ENCODE peak calls at places on chromosomes 6 and 20, in seven cellular contexts. One of them, this sample, is unnamed.
A peak's percentile ranks its signal among the peaks of the same experiment; 100 is the strongest.

GRCh38 chr6:38974389-38975133 is 74.0 kb upstream of the GLP1R start:
- DNase-seq in cardiac muscle cell: no peak
- DNase-seq in mammary epithelial cell: no peak
- DNase-seq in neural progenitor cell: no peak
- DNase-seq in psoas muscle: no peak
- DNase-seq in AG04450: no peak
- DNase-seq in WERI-Rb-1: no peak
- DNase-seq in this sample: peak; percentile 24

GRCh38 chr6:149264629-149265028 is 52.9 kb upstream of the TAB2 start:
- DNase-seq in cardiac muscle cell: no peak
- DNase-seq in mammary epithelial cell: no peak
- DNase-seq in neural progenitor cell: peak; percentile 31
- DNase-seq in psoas muscle: no peak
- DNase-seq in AG04450: no peak
- DNase-seq in WERI-Rb-1: no peak
- DNase-seq in this sample: no peak

GRCh38 chr6:30615219-30615957 is 1.7 kb downstream of the PPP1R10 start:
- DNase-seq in cardiac muscle cell: peak; percentile 79
- DNase-seq in mammary epithelial cell: peak; percentile 50
- DNase-seq in neural progenitor cell: peak; percentile 76
- DNase-seq in psoas muscle: no peak
- DNase-seq in AG04450: peak; percentile 88
- DNase-seq in WERI-Rb-1: peak; percentile 63
- DNase-seq in this sample: peak; percentile 45

GRCh38 chr6:33676416-33677152 is 34.9 kb downstream of the UQCC2 start:
- DNase-seq in cardiac muscle cell: no peak
- DNase-seq in mammary epithelial cell: no peak
- DNase-seq in neural progenitor cell: no peak
- DNase-seq in psoas muscle: no peak
- DNase-seq in AG04450: no peak
- DNase-seq in WERI-Rb-1: no peak
- DNase-seq in this sample: no peak

GRCh38 chr20:24872291-24873014 is 76.6 kb upstream of the CST7 start:
- DNase-seq in cardiac muscle cell: no peak
- DNase-seq in mammary epithelial cell: no peak
- DNase-seq in neural progenitor cell: no peak
- DNase-seq in psoas muscle: no peak
- DNase-seq in AG04450: no peak
- DNase-seq in WERI-Rb-1: peak; percentile 91
- DNase-seq in this sample: no peak

GRCh38 chr20:13423472-13424173 is 202.5 kb downstream of the ISM1 start:
- DNase-seq in cardiac muscle cell: no peak
- DNase-seq in mammary epithelial cell: no peak
- DNase-seq in neural progenitor cell: no peak
- DNase-seq in psoas muscle: no peak
- DNase-seq in AG04450: no peak
- DNase-seq in WERI-Rb-1: no peak
- DNase-seq in this sample: no peak

GRCh38 chr6:6694825-6695710 is 106.5 kb downstream of the LY86 start:
- DNase-seq in cardiac muscle cell: peak; percentile 24
- DNase-seq in mammary epithelial cell: no peak
- DNase-seq in neural progenitor cell: no peak
- DNase-seq in psoas muscle: no peak
- DNase-seq in AG04450: no peak
- DNase-seq in WERI-Rb-1: no peak
- DNase-seq in this sample: no peak

GRCh38 chr20:62691485-62691884 is 17.2 kb upstream of the NTSR1 start:
- DNase-seq in cardiac muscle cell: no peak
- DNase-seq in mammary epithelial cell: no peak
- DNase-seq in neural progenitor cell: no peak
- DNase-seq in psoas muscle: no peak
- DNase-seq in AG04450: no peak
- DNase-seq in WERI-Rb-1: no peak
- DNase-seq in this sample: no peak

GRCh38 chr6:54291146-54291545 is 17.1 kb upstream of the TINAG start:
- DNase-seq in cardiac muscle cell: no peak
- DNase-seq in mammary epithelial cell: peak; percentile 96
- DNase-seq in neural progenitor cell: no peak
- DNase-seq in psoas muscle: no peak
- DNase-seq in AG04450: no peak
- DNase-seq in WERI-Rb-1: no peak
- DNase-seq in this sample: peak; percentile 56

GRCh38 chr6:107657755-107658461 is 166.2 kb downstream of the SCML4 start:
- DNase-seq in cardiac muscle cell: no peak
- DNase-seq in mammary epithelial cell: no peak
- DNase-seq in neural progenitor cell: no peak
- DNase-seq in psoas muscle: peak; percentile 81
- DNase-seq in AG04450: peak; percentile 64
- DNase-seq in WERI-Rb-1: no peak
- DNase-seq in this sample: peak; percentile 67

GRCh38 chr6:150981095-150981494 is 115.6 kb downstream of the MTHFD1L start:
- DNase-seq in cardiac muscle cell: no peak
- DNase-seq in mammary epithelial cell: no peak
- DNase-seq in neural progenitor cell: no peak
- DNase-seq in psoas muscle: no peak
- DNase-seq in AG04450: no peak
- DNase-seq in WERI-Rb-1: no peak
- DNase-seq in this sample: no peak

GRCh38 chr6:152206072-152206818 is 398.8 kb downstream of the ESR1 start:
- DNase-seq in cardiac muscle cell: peak; percentile 13
- DNase-seq in mammary epithelial cell: no peak
- DNase-seq in neural progenitor cell: peak; percentile 57
- DNase-seq in psoas muscle: peak; percentile 23
- DNase-seq in AG04450: no peak
- DNase-seq in WERI-Rb-1: peak; percentile 27
- DNase-seq in this sample: no peak

GRCh38 chr20:478010-478948 is 15.9 kb upstream of the TBC1D20 start:
- DNase-seq in cardiac muscle cell: no peak
- DNase-seq in mammary epithelial cell: peak; percentile 12
- DNase-seq in neural progenitor cell: no peak
- DNase-seq in psoas muscle: no peak
- DNase-seq in AG04450: peak; percentile 67
- DNase-seq in WERI-Rb-1: no peak
- DNase-seq in this sample: peak; percentile 33

GRCh38 chr6:26420607-26421235 is 18.6 kb downstream of the BTN3A1 start:
- DNase-seq in cardiac muscle cell: peak; percentile 52
- DNase-seq in mammary epithelial cell: peak; percentile 9
- DNase-seq in neural progenitor cell: peak; percentile 46
- DNase-seq in psoas muscle: no peak
- DNase-seq in AG04450: no peak
- DNase-seq in WERI-Rb-1: peak; percentile 68
- DNase-seq in this sample: peak; percentile 31

GRCh38 chr20:63552481-63553249 is 1.3 kb upstream of the FNDC11 start:
- DNase-seq in cardiac muscle cell: no peak
- DNase-seq in mammary epithelial cell: peak; percentile 39
- DNase-seq in neural progenitor cell: no peak
- DNase-seq in psoas muscle: no peak
- DNase-seq in AG04450: no peak
- DNase-seq in WERI-Rb-1: peak; percentile 19
- DNase-seq in this sample: no peak

GRCh38 chr6:73704260-73704659 is 8.3 kb downstream of the CD109 start:
- DNase-seq in cardiac muscle cell: no peak
- DNase-seq in mammary epithelial cell: peak; percentile 100
- DNase-seq in neural progenitor cell: no peak
- DNase-seq in psoas muscle: peak; percentile 23
- DNase-seq in AG04450: peak; percentile 94
- DNase-seq in WERI-Rb-1: no peak
- DNase-seq in this sample: peak; percentile 95

GRCh38 chr6:72522735-72523141 is 99.1 kb upstream of the KCNQ5 start:
- DNase-seq in cardiac muscle cell: no peak
- DNase-seq in mammary epithelial cell: peak; percentile 27
- DNase-seq in neural progenitor cell: peak; percentile 67
- DNase-seq in psoas muscle: no peak
- DNase-seq in AG04450: no peak
- DNase-seq in WERI-Rb-1: peak; percentile 64
- DNase-seq in this sample: no peak

GRCh38 chr6:33080127-33081089 is 4.6 kb downstream of the HLA-DPB1 start:
- DNase-seq in cardiac muscle cell: peak; percentile 58
- DNase-seq in mammary epithelial cell: peak; percentile 10
- DNase-seq in neural progenitor cell: peak; percentile 83
- DNase-seq in psoas muscle: peak; percentile 60
- DNase-seq in AG04450: no peak
- DNase-seq in WERI-Rb-1: peak; percentile 98
- DNase-seq in this sample: peak; percentile 77

GRCh38 chr6:7033202-7033601 is 74.6 kb upstream of the RREB1 start:
- DNase-seq in cardiac muscle cell: no peak
- DNase-seq in mammary epithelial cell: no peak
- DNase-seq in neural progenitor cell: no peak
- DNase-seq in psoas muscle: no peak
- DNase-seq in AG04450: no peak
- DNase-seq in WERI-Rb-1: no peak
- DNase-seq in this sample: no peak

GRCh38 chr20:39762716-39763115 is 800.6 kb downstream of the DHX35 start:
- DNase-seq in cardiac muscle cell: no peak
- DNase-seq in mammary epithelial cell: no peak
- DNase-seq in neural progenitor cell: no peak
- DNase-seq in psoas muscle: no peak
- DNase-seq in AG04450: no peak
- DNase-seq in WERI-Rb-1: no peak
- DNase-seq in this sample: no peak

GRCh38 chr6:109039795-109040194 is 54.9 kb downstream of the SESN1 start:
- DNase-seq in cardiac muscle cell: peak; percentile 22
- DNase-seq in mammary epithelial cell: no peak
- DNase-seq in neural progenitor cell: no peak
- DNase-seq in psoas muscle: no peak
- DNase-seq in AG04450: no peak
- DNase-seq in WERI-Rb-1: peak; percentile 27
- DNase-seq in this sample: no peak

GRCh38 chr6:55082021-55082420 is 92.3 kb upstream of the HCRTR2 start:
- DNase-seq in cardiac muscle cell: no peak
- DNase-seq in mammary epithelial cell: peak; percentile 20
- DNase-seq in neural progenitor cell: no peak
- DNase-seq in psoas muscle: no peak
- DNase-seq in AG04450: no peak
- DNase-seq in WERI-Rb-1: no peak
- DNase-seq in this sample: no peak

GRCh38 chr20:4341804-4342560 is 326.6 kb upstream of the RNF24 start:
- DNase-seq in cardiac muscle cell: no peak
- DNase-seq in mammary epithelial cell: peak; percentile 83
- DNase-seq in neural progenitor cell: peak; percentile 10
- DNase-seq in psoas muscle: no peak
- DNase-seq in AG04450: peak; percentile 10
- DNase-seq in WERI-Rb-1: no peak
- DNase-seq in this sample: peak; percentile 26

DNA sequence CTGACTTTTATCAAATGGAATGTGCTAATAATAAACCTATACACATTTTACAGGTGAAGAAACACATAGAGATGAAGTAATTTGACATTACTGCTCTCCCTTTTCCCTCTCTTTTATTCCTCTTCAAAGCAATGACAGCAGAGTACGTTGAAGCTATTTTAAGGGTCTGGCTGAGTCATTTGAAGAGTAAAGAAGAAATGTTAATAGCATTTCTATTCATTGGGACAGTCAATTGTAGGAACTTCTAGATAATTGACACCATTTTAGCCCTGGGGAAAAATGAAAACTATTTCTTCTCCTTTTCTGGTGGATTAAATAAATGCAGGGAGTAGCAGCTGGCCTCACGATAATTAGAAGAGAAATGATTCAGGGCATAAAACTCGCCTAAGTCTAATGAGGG is 48.2 kb downstream of the RIPOR2 start:
- DNase-seq in cardiac muscle cell: peak; percentile 8
- DNase-seq in mammary epithelial cell: no peak
- DNase-seq in neural progenitor cell: no peak
- DNase-seq in psoas muscle: no peak
- DNase-seq in AG04450: no peak
- DNase-seq in WERI-Rb-1: no peak
- DNase-seq in this sample: no peak
- H3K4me3 ChIP-seq in cardiac muscle cell: no peak overlapping the region
- H3K4me3 ChIP-seq in mammary epithelial cell: no peak overlapping the region
- H3K4me3 ChIP-seq in neural progenitor cell: no peak overlapping the region
- H3K4me3 ChIP-seq in psoas muscle: no peak overlapping the region
- H3K4me3 ChIP-seq in AG04450: no peak overlapping the region
- H3K4me3 ChIP-seq in WERI-Rb-1: no peak overlapping the region
- H3K4me3 ChIP-seq in this sample: no peak overlapping the region

GRCh38 chr20:49420292-49420691 is 62.2 kb downstream of the KCNB1 start:
- DNase-seq in cardiac muscle cell: no peak
- DNase-seq in mammary epithelial cell: peak; percentile 87
- DNase-seq in neural progenitor cell: no peak
- DNase-seq in psoas muscle: no peak
- DNase-seq in AG04450: no peak
- DNase-seq in WERI-Rb-1: no peak
- DNase-seq in this sample: no peak
- H3K27ac ChIP-seq in cardiac muscle cell: no peak overlapping the region
- H3K27ac ChIP-seq in mammary epithelial cell: peak overlapping the region; percentile 45
- H3K27ac ChIP-seq in neural progenitor cell: no peak overlapping the region
- H3K27ac ChIP-seq in psoas muscle: peak overlapping the region; percentile 50
- H3K27ac ChIP-seq in AG04450: no peak overlapping the region
- H3K27ac ChIP-seq in WERI-Rb-1: no peak overlapping the region
- H3K27ac ChIP-seq in this sample: no peak overlapping the region

GRCh38 chr6:37126554-37126906 is 43.4 kb upstream of the PIM1 start:
- DNase-seq in cardiac muscle cell: peak; percentile 76
- DNase-seq in mammary epithelial cell: no peak
- DNase-seq in neural progenitor cell: no peak
- DNase-seq in psoas muscle: no peak
- DNase-seq in AG04450: no peak
- DNase-seq in WERI-Rb-1: no peak
- DNase-seq in this sample: no peak

GRCh38 chr6:37125779-37126553 is 44.0 kb upstream of the PIM1 start:
- DNase-seq in cardiac muscle cell: peak; percentile 84
- DNase-seq in mammary epithelial cell: no peak
- DNase-seq in neural progenitor cell: peak; percentile 94
- DNase-seq in psoas muscle: no peak
- DNase-seq in AG04450: no peak
- DNase-seq in WERI-Rb-1: peak; percentile 82
- DNase-seq in this sample: no peak

GRCh38 chr6:37123957-37124729 is 45.8 kb upstream of the PIM1 start:
- DNase-seq in cardiac muscle cell: no peak
- DNase-seq in mammary epithelial cell: no peak
- DNase-seq in neural progenitor cell: no peak
- DNase-seq in psoas muscle: no peak
- DNase-seq in AG04450: no peak
- DNase-seq in WERI-Rb-1: no peak
- DNase-seq in this sample: no peak

GRCh38 chr6:37127961-37128862 is 41.7 kb upstream of the PIM1 start:
- DNase-seq in cardiac muscle cell: peak; percentile 57
- DNase-seq in mammary epithelial cell: peak; percentile 18
- DNase-seq in neural progenitor cell: no peak
- DNase-seq in psoas muscle: no peak
- DNase-seq in AG04450: no peak
- DNase-seq in WERI-Rb-1: no peak
- DNase-seq in this sample: peak; percentile 57

GRCh38 chr6:37126961-37127360 is 43.0 kb upstream of the PIM1 start:
- DNase-seq in cardiac muscle cell: no peak
- DNase-seq in mammary epithelial cell: peak; percentile 24
- DNase-seq in neural progenitor cell: no peak
- DNase-seq in psoas muscle: no peak
- DNase-seq in AG04450: no peak
- DNase-seq in WERI-Rb-1: no peak
- DNase-seq in this sample: no peak
- H3K4me3 ChIP-seq in cardiac muscle cell: no peak overlapping the region
- H3K4me3 ChIP-seq in mammary epithelial cell: no peak overlapping the region
- H3K4me3 ChIP-seq in neural progenitor cell: no peak overlapping the region
- H3K4me3 ChIP-seq in psoas muscle: no peak overlapping the region
- H3K4me3 ChIP-seq in AG04450: no peak overlapping the region
- H3K4me3 ChIP-seq in WERI-Rb-1: no peak overlapping the region
- H3K4me3 ChIP-seq in this sample: no peak overlapping the region

DNA sequence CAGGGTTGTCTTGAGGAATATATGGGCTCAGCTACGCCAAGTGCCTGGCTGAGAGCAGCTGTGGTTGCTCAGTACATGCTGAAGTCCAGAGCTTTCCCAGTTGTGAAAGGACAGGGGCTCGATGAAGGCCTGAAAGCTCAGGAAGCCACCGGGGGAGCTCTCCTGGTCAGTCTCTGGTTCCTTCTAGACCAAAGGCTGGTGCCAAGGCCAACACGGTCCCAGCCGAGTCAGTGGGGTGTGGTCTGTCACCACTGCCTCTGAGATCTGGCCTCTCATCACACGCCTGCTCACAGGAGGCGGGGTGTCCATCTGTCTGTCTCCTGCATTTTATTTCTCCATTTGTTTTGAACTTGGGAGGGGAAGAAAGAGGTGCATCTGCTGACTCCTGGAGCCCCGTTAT is 4.9 kb upstream of the FAM83C start:
- DNase-seq in cardiac muscle cell: no peak
- DNase-seq in mammary epithelial cell: no peak
- DNase-seq in neural progenitor cell: no peak
- DNase-seq in psoas muscle: no peak
- DNase-seq in AG04450: no peak
- DNase-seq in WERI-Rb-1: no peak
- DNase-seq in this sample: no peak
- H3K27ac ChIP-seq in cardiac muscle cell: no peak overlapping the region
- H3K27ac ChIP-seq in mammary epithelial cell: no peak overlapping the region
- H3K27ac ChIP-seq in neural progenitor cell: no peak overlapping the region
- H3K27ac ChIP-seq in psoas muscle: no peak overlapping the region
- H3K27ac ChIP-seq in AG04450: no peak overlapping the region
- H3K27ac ChIP-seq in WERI-Rb-1: no peak overlapping the region
- H3K27ac ChIP-seq in this sample: no peak overlapping the region